ENCODE peak calls at places on chromosomes 7 and 10, in ten cellular contexts. Y is endodermal cell; O is stomach; M is stimulated activated CD8-positive, alpha-beta memory T cell treated with anti-CD3 and anti-CD28 coated beads, Interleukin-7, amount 100 ng/mL, for 24 hours; Z is CD8-positive, alpha-beta T cell; A is activated T-helper 1 cell treated with Interleukin-2 at 50 U/mL for 16 hours; G is iPS DF 19.7; E is left ventricle myocardium inferior; S is coronary artery; J is mesothelial cell of epicardium. H is an unnamed sample.

GRCh38 chr7:21169667-21170605 is 257.9 kb upstream of the SP4 start:
- DNase-seq in O (no peak), Z (no peak), M (no peak), E (no peak), J (no peak), Y (peak; percentile 94), A (no peak), G (peak; percentile 80), S (no peak), H (no peak)

GRCh38 chr7:31950101-31950755 is 120.0 kb downstream of the PDE1C start:
- DNase-seq in E (no peak), A (no peak), M (no peak), O (no peak), Y (no peak), G (no peak), S (no peak), Z (no peak), J (no peak), H (no peak)

GRCh38 chr7:52741670-52742069 is 293.8 kb upstream of the POM121L12 start:
- DNase-seq in M (no peak), G (no peak), Z (no peak), A (no peak), Y (no peak), S (no peak), E (no peak), O (no peak), J (no peak), H (no peak)

GRCh38 chr7:92636018-92636560 is 45.9 kb upstream of the FAM133B start:
- DNase-seq in M (no peak), Y (no peak), Z (no peak), A (no peak), G (no peak), E (no peak), J (no peak), O (no peak), S (no peak), H (no peak)

GRCh38 chr10:132350391-132350790 is 18.4 kb downstream of the LRRC27 start:
- DNase-seq in O (no peak), M (no peak), A (no peak), Z (no peak), S (no peak), G (no peak), E (no peak), Y (no peak), J (no peak), H (no peak)

GRCh38 chr10:12042797-12043651 is at the start of gene UPF2:
- DNase-seq in S (peak; percentile 99), Z (peak; percentile 95), Y (peak; percentile 99), A (peak; percentile 95), E (peak; percentile 97), M (peak; percentile 93), J (peak; percentile 95), G (peak; percentile 90), O (peak; percentile 97), H (peak; percentile 98)

GRCh38 chr7:5420108-5420840 is 3.4 kb downstream of the TNRC18 start:
- DNase-seq in J (no peak), Y (peak; percentile 59), G (no peak), O (peak; percentile 45), S (no peak), E (peak; percentile 38), A (no peak), Z (no peak), M (no peak), H (peak; percentile 72)

GRCh38 chr10:99532687-99533495 is at the start of gene NKX2-3:
- DNase-seq in G (no peak), A (no peak), Y (peak; percentile 94), S (no peak), J (no peak), E (peak; percentile 48), M (peak; percentile 19), O (peak; percentile 49), Z (no peak), H (peak; percentile 61)

GRCh38 chr7:112116894-112117293 is 89.3 kb downstream of the DOCK4 start:
- DNase-seq in J (no peak), E (no peak), M (no peak), Z (no peak), A (no peak), G (no peak), Y (no peak), O (no peak), S (no peak), H (no peak)

GRCh38 chr7:116557901-116558300 is 33.1 kb downstream of the CAV1 start:
- DNase-seq in Z (no peak), O (no peak), G (no peak), Y (no peak), J (no peak), M (no peak), E (no peak), S (no peak), A (no peak), H (no peak)

GRCh38 chr7:95468071-95468470 is 17.7 kb upstream of the ASB4 start:
- DNase-seq in E (no peak), O (no peak), G (no peak), Y (no peak), S (no peak), M (no peak), Z (no peak), A (no peak), J (no peak), H (no peak)

GRCh38 chr10:128990986-128991385 is 476.1 kb upstream of the MGMT start:
- DNase-seq in O (no peak), Z (no peak), J (no peak), S (peak; percentile 62), Y (no peak), G (no peak), M (no peak), E (no peak), A (no peak), H (no peak)

GRCh38 chr10:113441220-113441619 is 111.6 kb upstream of the HABP2 start:
- DNase-seq in J (no peak), E (no peak), M (no peak), A (no peak), S (no peak), G (no peak), O (no peak), Y (no peak), Z (no peak), H (no peak)

GRCh38 chr7:117273325-117274292 is 49.2 kb downstream of the WNT2 start:
- DNase-seq in S (no peak), O (no peak), E (no peak), A (no peak), M (no peak), J (no peak), Y (no peak), Z (no peak), G (no peak), H (no peak)

GRCh38 chr10:11411926-11412545 is 199.4 kb downstream of the USP6NL start:
- DNase-seq in E (no peak), Y (peak; percentile 41), M (no peak), Z (no peak), A (no peak), S (peak; percentile 14), G (no peak), J (no peak), O (no peak), H (no peak)

GRCh38 chr10:111756541-111757061 is 427.0 kb downstream of the GPAM start:
- DNase-seq in M (no peak), O (no peak), A (no peak), E (peak; percentile 15), Z (no peak), G (peak; percentile 74), Y (peak; percentile 89), S (no peak), J (no peak), H (peak; percentile 64)

GRCh38 chr7:29853072-29853471 is 46.8 kb downstream of the WIPF3 start:
- DNase-seq in A (no peak), J (no peak), Y (no peak), M (no peak), G (no peak), O (no peak), S (no peak), E (no peak), Z (no peak), H (no peak)

GRCh38 chr7:102234131-102234530 is 52.5 kb upstream of the SH2B2 start:
- DNase-seq in G (no peak), Y (no peak), A (no peak), S (no peak), O (no peak), J (no peak), E (no peak), Z (no peak), M (no peak), H (no peak)

GRCh38 chr7:119969763-119970162 is 303.2 kb upstream of the KCND2 start:
- DNase-seq in E (no peak), Z (no peak), A (no peak), M (no peak), Y (no peak), J (no peak), G (no peak), S (no peak), O (no peak), H (no peak)

GRCh38 chr7:54839538-54840213 is 80.7 kb upstream of the SEC61G start:
- DNase-seq in O (peak; percentile 41), S (peak; percentile 77), Z (no peak), M (no peak), E (peak; percentile 82), Y (peak; percentile 94), A (no peak), G (no peak), J (no peak), H (peak; percentile 76)

GRCh38 chr7:91946549-91946948 is 5.9 kb downstream of the AKAP9 start:
- DNase-seq in Z (no peak), A (no peak), Y (no peak), M (no peak), J (no peak), S (no peak), E (no peak), O (no peak), G (no peak), H (no peak)

H was measured in sciatic nerve.